ENCODE peak calls at places on chromosomes 2 and 18, in seven cellular contexts. A is astrocyte of the cerebellum; Z is thoracic aorta; C is uterus; X is HFFc6; Q is GM12865; N is CD8-positive, alpha-beta T cell. H is an unnamed sample.

GRCh38 chr2:184555352-184555751 is 43.0 kb upstream of the ZNF804A start:
- DNase-seq in A (no peak), Z (no peak), C (no peak), X (no peak), Q (no peak), N (no peak), H (no peak)

GRCh38 chr2:184599875-184600227 is 1.5 kb downstream of the ZNF804A start:
- DNase-seq in A (no peak), Z (no peak), C (no peak), X (no peak), Q (no peak), N (no peak), H (no peak)

GRCh38 chr2:149313512-149313972 is 16.8 kb upstream of the LYPD6 start:
- DNase-seq in A (no peak), Z (no peak), C (no peak), X (peak; percentile 40), Q (peak; percentile 56), N (no peak), H (peak; percentile 62)

GRCh38 chr2:232869138-232870001 is 694 bp upstream of the SNORC start:
- DNase-seq in A (no peak), Z (no peak), C (no peak), X (no peak), Q (no peak), N (no peak), H (no peak)

GRCh38 chr2:210681481-210681880 is 125.1 kb downstream of the CPS1 start:
- DNase-seq in A (no peak), Z (no peak), C (no peak), X (no peak), Q (no peak), N (no peak), H (no peak)

GRCh38 chr2:3806730-3807129 is 103.4 kb downstream of the DCDC2C start:
- DNase-seq in A (no peak), Z (no peak), C (no peak), X (no peak), Q (no peak), N (no peak), H (no peak)

GRCh38 chr2:239934571-239935171 is 90.5 kb downstream of the NDUFA10 start:
- DNase-seq in A (peak; percentile 18), Z (no peak), C (peak; percentile 49), X (no peak), Q (peak; percentile 34), N (peak; percentile 59), H (peak; percentile 64)

GRCh38 chr2:42021490-42021889 is 26.3 kb upstream of the PKDCC start:
- DNase-seq in A (no peak), Z (no peak), C (peak; percentile 63), X (no peak), Q (no peak), N (no peak), H (no peak)

GRCh38 chr18:10025756-10026290 is 112.0 kb downstream of the VAPA start:
- DNase-seq in A (no peak), Z (no peak), C (no peak), X (no peak), Q (no peak), N (no peak), H (no peak)

GRCh38 chr2:197255550-197255949 is 55.0 kb downstream of the ANKRD44 start:
- DNase-seq in A (peak; percentile 18), Z (no peak), C (peak; percentile 18), X (no peak), Q (peak; percentile 94), N (peak; percentile 78), H (peak; percentile 90)

GRCh38 chr18:10142056-10142455 is 228.2 kb downstream of the VAPA start:
- DNase-seq in A (no peak), Z (no peak), C (no peak), X (no peak), Q (no peak), N (no peak), H (no peak)

GRCh38 chr2:111250448-111251030 is 129.8 kb downstream of the BCL2L11 start:
- DNase-seq in A (no peak), Z (no peak), C (no peak), X (no peak), Q (no peak), N (no peak), H (no peak)

GRCh38 chr2:104344985-104345384 is 508.9 kb upstream of the POU3F3 start:
- DNase-seq in A (no peak), Z (no peak), C (no peak), X (no peak), Q (no peak), N (no peak), H (no peak)

GRCh38 chr2:191959209-191959608 is 112.3 kb upstream of the CAVIN2 start:
- DNase-seq in A (no peak), Z (no peak), C (no peak), X (no peak), Q (no peak), N (no peak), H (no peak)

GRCh38 chr18:73688851-73689659 is 458.6 kb downstream of the FBXO15 start:
- DNase-seq in A (peak; percentile 83), Z (no peak), C (no peak), X (peak; percentile 97), Q (peak; percentile 18), N (no peak), H (no peak)

GRCh38 chr2:65199891-65200290 is 27.7 kb upstream of the ACTR2 start:
- DNase-seq in A (no peak), Z (no peak), C (no peak), X (peak; percentile 61), Q (no peak), N (no peak), H (no peak)

GRCh38 chr2:229431331-229431954 is 160.4 kb upstream of the PID1 start:
- DNase-seq in A (peak; percentile 65), Z (no peak), C (no peak), X (peak; percentile 25), Q (peak; percentile 25), N (no peak), H (no peak)

GRCh38 chr2:23673830-23674679 is 252.9 kb downstream of the ATAD2B start:
- DNase-seq in A (no peak), Z (no peak), C (no peak), X (no peak), Q (no peak), N (no peak), H (no peak)

GRCh38 chr18:36829362-36830140 is 624 bp downstream of the KIAA1328 start:
- DNase-seq in A (no peak), Z (no peak), C (no peak), X (peak; percentile 24), Q (no peak), N (no peak), H (no peak)
- TF ChIP-seq CTCF in A (no peak), Z (no peak), C (no peak), X (peak; percentile 39), Q (no peak), N (peak; percentile 4), H (no peak)

DNA sequence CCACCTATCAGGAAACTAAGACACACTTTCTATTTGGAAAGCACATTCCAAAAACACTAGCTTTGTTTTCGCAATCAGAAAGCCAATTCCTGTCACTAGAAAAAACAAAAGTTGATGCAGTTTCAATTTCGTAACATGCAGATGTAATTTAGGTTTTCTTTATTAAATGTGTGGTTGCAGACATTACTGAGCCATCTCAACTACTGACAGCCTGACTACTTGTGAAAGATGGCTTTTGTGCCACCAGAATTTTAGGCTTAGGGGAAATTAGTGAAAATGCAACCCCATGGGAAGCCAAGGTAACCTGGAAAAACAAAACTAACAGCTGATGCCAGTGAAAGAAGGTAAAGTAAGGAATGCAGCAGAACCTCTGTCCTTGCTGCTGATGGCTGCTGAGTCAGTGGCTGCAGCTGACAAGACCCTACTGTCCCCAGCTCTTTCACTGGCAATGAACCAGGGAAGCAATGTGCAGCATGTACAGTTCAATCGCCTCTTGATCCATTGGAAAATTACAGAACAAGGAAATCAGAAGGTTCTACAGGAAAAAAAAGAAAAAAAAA is 34.9 kb downstream of the FEZ2 start:
- DNase-seq in A (no peak), Z (no peak), C (no peak), X (peak; percentile 47), Q (no peak), N (no peak), H (no peak)
- TF ChIP-seq CTCF in A (no peak), Z (no peak), C (no peak), X (no peak), Q (no peak), N (no peak), H (no peak)

GRCh38 chr2:20225294-20226151 is 593 bp upstream of the SDC1 start:
- DNase-seq in A (no peak), Z (no peak), C (peak; percentile 51), X (peak; percentile 21), Q (peak; percentile 76), N (no peak), H (peak; percentile 84)

GRCh38 chr2:20223345-20224190 is 1.4 kb downstream of the SDC1 start:
- DNase-seq in A (no peak), Z (no peak), C (peak; percentile 39), X (no peak), Q (peak; percentile 39), N (no peak), H (no peak)

GRCh38 chr2:20224716-20225293 is at the start of gene SDC1:
- DNase-seq in A (no peak), Z (no peak), C (peak; percentile 45), X (peak; percentile 37), Q (peak; percentile 37), N (no peak), H (no peak)

GRCh38 chr2:20222769-20223344 is 2.1 kb downstream of the SDC1 start:
- DNase-seq in A (no peak), Z (no peak), C (no peak), X (no peak), Q (no peak), N (no peak), H (no peak)

DNA sequence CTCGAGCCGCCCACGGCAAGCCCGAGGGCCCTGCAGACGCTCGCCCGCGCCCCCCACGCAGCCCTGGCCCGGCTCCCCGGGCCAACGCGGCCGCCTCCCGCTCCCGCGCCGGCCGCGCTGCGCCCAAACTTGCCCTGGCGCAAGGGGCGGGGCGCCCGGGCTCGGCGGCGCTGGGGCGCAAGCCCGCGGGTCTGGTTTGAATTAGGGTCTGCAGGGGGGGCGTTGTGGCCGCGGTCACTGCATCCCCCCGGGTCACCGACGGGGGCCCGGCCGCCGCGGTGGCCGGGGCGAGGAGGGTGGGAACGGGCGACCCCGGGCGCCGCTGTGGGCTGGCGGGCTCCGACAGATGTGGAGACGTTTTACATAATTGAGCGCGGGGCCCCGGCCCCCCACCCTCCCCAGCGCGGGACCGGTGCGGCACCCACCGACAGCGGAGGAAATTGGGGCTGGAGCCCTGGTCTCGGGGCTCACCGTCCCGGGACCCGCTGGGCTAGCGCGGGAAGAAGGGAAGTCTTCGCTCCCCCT is 677 bp downstream of the SDC1 start:
- DNase-seq in A (no peak), Z (no peak), C (no peak), X (no peak), Q (peak; percentile 45), N (no peak), H (no peak)
- TF ChIP-seq CTCF in A (no peak), Z (no peak), C (no peak), X (no peak), Q (no peak), N (no peak), H (no peak)

DNA sequence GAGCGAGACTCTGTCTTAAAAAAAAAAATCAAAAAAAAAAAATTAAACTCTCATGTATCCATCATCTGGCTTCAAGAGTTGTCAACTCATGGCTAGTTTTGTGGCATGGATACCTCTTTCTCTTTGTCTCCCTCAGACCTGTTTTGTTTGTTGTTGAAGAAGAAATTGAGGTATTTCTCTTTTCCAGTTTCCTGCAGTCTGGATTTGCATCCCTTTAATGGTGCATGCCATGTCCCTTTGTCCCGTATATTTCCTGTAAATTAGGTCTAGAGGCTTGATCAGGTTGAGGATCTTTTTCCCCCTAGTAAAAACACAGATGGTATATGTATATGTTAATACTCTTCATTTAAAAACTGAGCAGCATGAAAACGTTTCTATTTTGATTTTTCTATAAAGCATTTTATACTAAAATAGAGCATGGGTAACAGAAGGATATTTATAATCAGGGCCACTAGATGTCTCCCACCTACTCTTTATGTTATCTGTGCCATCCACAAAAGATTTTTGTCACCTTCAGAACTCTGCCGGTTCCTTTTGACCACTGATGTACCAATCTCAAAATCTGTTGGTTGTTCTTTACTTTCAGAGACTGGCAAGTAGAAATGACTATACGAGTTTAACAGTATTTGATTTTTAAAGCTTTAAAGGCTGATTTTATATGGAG is 80.1 kb downstream of the GALNT1 start:
- DNase-seq in A (no peak), Z (no peak), C (no peak), X (no peak), Q (peak; percentile 14), N (no peak), H (peak; percentile 9)
- TF ChIP-seq CTCF in A (peak; percentile 26), Z (no peak), C (no peak), X (peak; percentile 53), Q (no peak), N (no peak), H (no peak)

H was measured in GM10248.